ENCODE peak calls at places on chromosomes 12 and 14, in six cellular contexts. F, H, T, B, U and D are unnamed samples.
A peak's percentile ranks its signal among the peaks of the same experiment; 100 is the strongest.

GRCh38 chr12:95972832-95973465 is 23.2 kb downstream of the HAL start:
- DNase-seq in F (no peak), U (no peak), B (no peak), H (no peak), T (no peak), D (no peak)

GRCh38 chr12:93577222-93577621 is 4.7 kb downstream of the SOCS2 start:
- DNase-seq in F (no peak), B (no peak), T (no peak), H (no peak), U (no peak), D (no peak)

GRCh38 chr12:31521972-31522371 is 69.0 kb downstream of the DENND5B start:
- DNase-seq in U (no peak), H (no peak), B (no peak), T (no peak), F (no peak), D (no peak)

GRCh38 chr12:103518899-103519298 is 23.1 kb upstream of the C12orf42 start:
- DNase-seq in T (no peak), F (no peak), H (no peak), U (no peak), B (no peak), D (no peak)

GRCh38 chr12:102992297-102992696 is 34.8 kb downstream of the ASCL1 start:
- DNase-seq in T (no peak), H (no peak), F (no peak), U (no peak), B (no peak), D (no peak)

GRCh38 chr12:17062296-17063061 is 456.5 kb upstream of the LMO3 start:
- DNase-seq in F (no peak), T (no peak), H (no peak), U (no peak), B (no peak), D (no peak)

GRCh38 chr14:95547626-95548327 is 12.9 kb downstream of the GLRX5 start:
- DNase-seq in F (no peak), T (no peak), U (no peak), B (peak; percentile 41), H (no peak), D (no peak)

GRCh38 chr12:120445911-120446909 is at the start of the genes GATC and TRIAP1:
- DNase-seq in B (peak; percentile 91), U (peak; percentile 83), F (peak; percentile 91), H (peak; percentile 95), T (peak; percentile 92), D (peak; percentile 85)

GRCh38 chr14:55340482-55340881 is 69.3 kb downstream of the FBXO34 start:
- DNase-seq in U (no peak), F (no peak), T (no peak), B (no peak), H (no peak), D (no peak)

GRCh38 chr12:12890815-12891645 is at the start of gene GPRC5A:
- DNase-seq in F (peak; percentile 53), U (peak; percentile 30), B (peak; percentile 79), T (peak; percentile 19), H (peak; percentile 95), D (peak; percentile 40)

GRCh38 chr14:47919994-47920393 is 244.6 kb upstream of the MDGA2 start:
- DNase-seq in B (no peak), T (no peak), U (no peak), H (no peak), F (no peak), D (no peak)

GRCh38 chr14:68633131-68633991 is 159.5 kb downstream of the ZFP36L1 start:
- DNase-seq in B (no peak), F (peak; percentile 32), U (no peak), T (no peak), H (peak; percentile 74), D (no peak)

GRCh38 chr14:61596985-61597384 is 98.3 kb upstream of the HIF1A start:
- DNase-seq in U (no peak), F (no peak), B (no peak), H (no peak), T (no peak), D (no peak)

GRCh38 chr12:45407188-45407850 is 191.4 kb downstream of the ANO6 start:
- DNase-seq in B (no peak), T (no peak), U (no peak), H (no peak), F (no peak), D (no peak)

GRCh38 chr14:56666294-56666693 is 86.7 kb downstream of the TMEM260 start:
- DNase-seq in F (no peak), B (no peak), U (no peak), T (no peak), H (no peak), D (no peak)

GRCh38 chr12:89349814-89350213 is 2.5 kb downstream of the DUSP6 start:
- DNase-seq in U (no peak), T (no peak), B (peak; percentile 91), H (no peak), F (no peak), D (no peak)

GRCh38 chr14:106417224-106418049 is 891.1 kb downstream of the TMEM121 start:
- DNase-seq in U (peak; percentile 79), H (no peak), T (peak; percentile 69), B (peak; percentile 74), F (peak; percentile 71), D (peak; percentile 85)

GRCh38 chr14:70061108-70061507 is 127.6 kb downstream of the SLC8A3 start:
- DNase-seq in T (no peak), U (no peak), H (no peak), B (no peak), F (no peak), D (no peak)

GRCh38 chr12:72102150-72102549 is 163.5 kb downstream of the TPH2 start:
- DNase-seq in T (no peak), F (no peak), U (no peak), H (no peak), B (peak; percentile 40), D (no peak)

GRCh38 chr14:28577711-28578131 is 188.9 kb upstream of the FOXG1 start:
- DNase-seq in H (no peak), B (no peak), T (no peak), F (no peak), U (no peak), D (no peak)